ENCODE peak calls at places on chromosomes 4 and X, in seven cellular contexts. One of them, this sample, is unnamed.

GRCh38 chr4:14716622-14717021 is 285.7 kb upstream of the CPEB2 start:
- DNase-seq in tibial artery: no peak
- DNase-seq in fibroblast of lung: no peak
- DNase-seq in pancreas: no peak
- DNase-seq in left ventricle myocardium inferior: no peak
- DNase-seq in NCI-H1436: no peak
- DNase-seq in NCI-H2107: no peak
- DNase-seq in this sample: no peak

GRCh38 chr4:62288803-62289541 is 1088.8 kb downstream of the ADGRL3 start:
- DNase-seq in tibial artery: no peak
- DNase-seq in fibroblast of lung: peak; percentile 15
- DNase-seq in pancreas: no peak
- DNase-seq in left ventricle myocardium inferior: no peak
- DNase-seq in NCI-H1436: no peak
- DNase-seq in NCI-H2107: no peak
- DNase-seq in this sample: no peak

GRCh38 chr4:114361249-114361648 is 237.4 kb upstream of the UGT8 start:
- DNase-seq in tibial artery: no peak
- DNase-seq in fibroblast of lung: no peak
- DNase-seq in pancreas: no peak
- DNase-seq in left ventricle myocardium inferior: no peak
- DNase-seq in NCI-H1436: no peak
- DNase-seq in NCI-H2107: no peak
- DNase-seq in this sample: no peak

GRCh38 chrX:118459494-118459893 is 36.1 kb upstream of the DOCK11 start:
- DNase-seq in tibial artery: no peak
- DNase-seq in fibroblast of lung: peak; percentile 66
- DNase-seq in pancreas: no peak
- DNase-seq in left ventricle myocardium inferior: no peak
- DNase-seq in NCI-H1436: peak; percentile 37
- DNase-seq in NCI-H2107: peak; percentile 9
- DNase-seq in this sample: no peak

GRCh38 chrX:76248901-76249300 is 76.0 kb downstream of the PBDC1 start:
- DNase-seq in tibial artery: no peak
- DNase-seq in fibroblast of lung: no peak
- DNase-seq in pancreas: no peak
- DNase-seq in left ventricle myocardium inferior: no peak
- DNase-seq in NCI-H1436: no peak
- DNase-seq in NCI-H2107: no peak
- DNase-seq in this sample: no peak

GRCh38 chr4:113971706-113972360 is 7.6 kb downstream of the ARSJ start:
- DNase-seq in tibial artery: no peak
- DNase-seq in fibroblast of lung: peak; percentile 54
- DNase-seq in pancreas: no peak
- DNase-seq in left ventricle myocardium inferior: no peak
- DNase-seq in NCI-H1436: no peak
- DNase-seq in NCI-H2107: no peak
- DNase-seq in this sample: no peak

GRCh38 chr4:104395219-104395618 is 99.5 kb downstream of the CXXC4 start:
- DNase-seq in tibial artery: no peak
- DNase-seq in fibroblast of lung: peak; percentile 17
- DNase-seq in pancreas: no peak
- DNase-seq in left ventricle myocardium inferior: no peak
- DNase-seq in NCI-H1436: no peak
- DNase-seq in NCI-H2107: no peak
- DNase-seq in this sample: no peak

GRCh38 chr4:7711330-7711963 is 228.2 kb downstream of the AFAP1 start:
- DNase-seq in tibial artery: no peak
- DNase-seq in fibroblast of lung: no peak
- DNase-seq in pancreas: no peak
- DNase-seq in left ventricle myocardium inferior: no peak
- DNase-seq in NCI-H1436: no peak
- DNase-seq in NCI-H2107: no peak
- DNase-seq in this sample: no peak

GRCh38 chrX:43961699-43962098 is 11.5 kb downstream of the NDP start:
- DNase-seq in tibial artery: no peak
- DNase-seq in fibroblast of lung: no peak
- DNase-seq in pancreas: no peak
- DNase-seq in left ventricle myocardium inferior: no peak
- DNase-seq in NCI-H1436: no peak
- DNase-seq in NCI-H2107: no peak
- DNase-seq in this sample: no peak

GRCh38 chr4:143186202-143186601 is 1.5 kb downstream of the USP38 start:
- DNase-seq in tibial artery: no peak
- DNase-seq in fibroblast of lung: peak; percentile 9
- DNase-seq in pancreas: no peak
- DNase-seq in left ventricle myocardium inferior: no peak
- DNase-seq in NCI-H1436: no peak
- DNase-seq in NCI-H2107: no peak
- DNase-seq in this sample: no peak

GRCh38 chrX:13666836-13667235 is 13.9 kb downstream of the TCEANC start:
- DNase-seq in tibial artery: no peak
- DNase-seq in fibroblast of lung: no peak
- DNase-seq in pancreas: no peak
- DNase-seq in left ventricle myocardium inferior: peak; percentile 20
- DNase-seq in NCI-H1436: no peak
- DNase-seq in NCI-H2107: no peak
- DNase-seq in this sample: peak; percentile 28

GRCh38 chrX:57929373-57929772 is 19.1 kb upstream of the ZXDA start:
- DNase-seq in tibial artery: no peak
- DNase-seq in fibroblast of lung: peak; percentile 23
- DNase-seq in pancreas: no peak
- DNase-seq in left ventricle myocardium inferior: no peak
- DNase-seq in NCI-H1436: no peak
- DNase-seq in NCI-H2107: no peak
- DNase-seq in this sample: no peak

GRCh38 chr4:83212041-83212851 is 72.4 kb downstream of the COQ2 start:
- DNase-seq in tibial artery: no peak
- DNase-seq in fibroblast of lung: no peak
- DNase-seq in pancreas: no peak
- DNase-seq in left ventricle myocardium inferior: no peak
- DNase-seq in NCI-H1436: no peak
- DNase-seq in NCI-H2107: peak; percentile 12
- DNase-seq in this sample: no peak

GRCh38 chr4:147765121-147765521 is 33.2 kb downstream of the ARHGAP10 start:
- DNase-seq in tibial artery: no peak
- DNase-seq in fibroblast of lung: no peak
- DNase-seq in pancreas: no peak
- DNase-seq in left ventricle myocardium inferior: no peak
- DNase-seq in NCI-H1436: no peak
- DNase-seq in NCI-H2107: no peak
- DNase-seq in this sample: no peak

GRCh38 chr4:130568746-130569145 is 1472.8 kb downstream of the C4orf33 start:
- DNase-seq in tibial artery: no peak
- DNase-seq in fibroblast of lung: no peak
- DNase-seq in pancreas: no peak
- DNase-seq in left ventricle myocardium inferior: no peak
- DNase-seq in NCI-H1436: no peak
- DNase-seq in NCI-H2107: no peak
- DNase-seq in this sample: no peak

GRCh38 chr4:109803924-109804571 is 2.2 kb upstream of the CFI start:
- DNase-seq in tibial artery: no peak
- DNase-seq in fibroblast of lung: peak; percentile 45
- DNase-seq in pancreas: no peak
- DNase-seq in left ventricle myocardium inferior: no peak
- DNase-seq in NCI-H1436: peak; percentile 45
- DNase-seq in NCI-H2107: no peak
- DNase-seq in this sample: no peak

GRCh38 chr4:60952921-60953320 is 247.2 kb upstream of the ADGRL3 start:
- DNase-seq in tibial artery: no peak
- DNase-seq in fibroblast of lung: no peak
- DNase-seq in pancreas: no peak
- DNase-seq in left ventricle myocardium inferior: no peak
- DNase-seq in NCI-H1436: no peak
- DNase-seq in NCI-H2107: no peak
- DNase-seq in this sample: no peak

GRCh38 chrX:40244980-40245379 is 147.2 kb upstream of the BCOR start:
- DNase-seq in tibial artery: no peak
- DNase-seq in fibroblast of lung: peak; percentile 23
- DNase-seq in pancreas: no peak
- DNase-seq in left ventricle myocardium inferior: no peak
- DNase-seq in NCI-H1436: no peak
- DNase-seq in NCI-H2107: peak; percentile 15
- DNase-seq in this sample: no peak

GRCh38 chr4:183783933-183784622 is 121.0 kb upstream of the STOX2 start:
- DNase-seq in tibial artery: peak; percentile 50
- DNase-seq in fibroblast of lung: peak; percentile 56
- DNase-seq in pancreas: no peak
- DNase-seq in left ventricle myocardium inferior: no peak
- DNase-seq in NCI-H1436: no peak
- DNase-seq in NCI-H2107: no peak
- DNase-seq in this sample: peak; percentile 58

GRCh38 chr4:1356181-1356998 is 9.4 kb downstream of the UVSSA start:
- DNase-seq in tibial artery: peak; percentile 44
- DNase-seq in fibroblast of lung: peak; percentile 59
- DNase-seq in pancreas: peak; percentile 65
- DNase-seq in left ventricle myocardium inferior: peak; percentile 64
- DNase-seq in NCI-H1436: peak; percentile 37
- DNase-seq in NCI-H2107: no peak
- DNase-seq in this sample: peak; percentile 72

GRCh38 chrX:41412261-41413167 is 34.6 kb upstream of the NYX start:
- DNase-seq in tibial artery: no peak
- DNase-seq in fibroblast of lung: no peak
- DNase-seq in pancreas: peak; percentile 37
- DNase-seq in left ventricle myocardium inferior: no peak
- DNase-seq in NCI-H1436: no peak
- DNase-seq in NCI-H2107: no peak
- DNase-seq in this sample: peak; percentile 32

GRCh38 chr4:73028621-73029020 is 40.9 kb downstream of the COX18 start:
- DNase-seq in tibial artery: no peak
- DNase-seq in fibroblast of lung: no peak
- DNase-seq in pancreas: no peak
- DNase-seq in left ventricle myocardium inferior: no peak
- DNase-seq in NCI-H1436: no peak
- DNase-seq in NCI-H2107: no peak
- DNase-seq in this sample: no peak

GRCh38 chr4:152363086-152363485 is 172.8 kb downstream of the FBXW7 start:
- DNase-seq in tibial artery: no peak
- DNase-seq in fibroblast of lung: peak; percentile 20
- DNase-seq in pancreas: no peak
- DNase-seq in left ventricle myocardium inferior: no peak
- DNase-seq in NCI-H1436: no peak
- DNase-seq in NCI-H2107: no peak
- DNase-seq in this sample: no peak

GRCh38 chr4:10102193-10102980 is 14.2 kb downstream of the WDR1 start:
- DNase-seq in tibial artery: no peak
- DNase-seq in fibroblast of lung: no peak
- DNase-seq in pancreas: no peak
- DNase-seq in left ventricle myocardium inferior: no peak
- DNase-seq in NCI-H1436: no peak
- DNase-seq in NCI-H2107: no peak
- DNase-seq in this sample: no peak

GRCh38 chr4:26150948-26151347 is 169.9 kb upstream of the RBPJ start:
- DNase-seq in tibial artery: no peak
- DNase-seq in fibroblast of lung: peak; percentile 72
- DNase-seq in pancreas: no peak
- DNase-seq in left ventricle myocardium inferior: no peak
- DNase-seq in NCI-H1436: no peak
- DNase-seq in NCI-H2107: no peak
- DNase-seq in this sample: no peak

GRCh38 chrX:32995427-32995826 is 215.9 kb downstream of the DMD start:
- DNase-seq in tibial artery: peak; percentile 23
- DNase-seq in fibroblast of lung: no peak
- DNase-seq in pancreas: no peak
- DNase-seq in left ventricle myocardium inferior: no peak
- DNase-seq in NCI-H1436: no peak
- DNase-seq in NCI-H2107: no peak
- DNase-seq in this sample: no peak

GRCh38 chr4:124018383-124019317 is 622.1 kb downstream of the SPRY1 start:
- DNase-seq in tibial artery: peak; percentile 45
- DNase-seq in fibroblast of lung: peak; percentile 51
- DNase-seq in pancreas: no peak
- DNase-seq in left ventricle myocardium inferior: peak; percentile 48
- DNase-seq in NCI-H1436: no peak
- DNase-seq in NCI-H2107: no peak
- DNase-seq in this sample: peak; percentile 58

This sample was measured in left cardiac atrium.